ENCODE peak calls at places on chromosome 13, in nine cellular contexts. N is aorta; O is mesenchymal stem cell; M is neuronal stem cell; C is mesendoderm; W is pancreas; V is heart right ventricle; E is CD8-positive, alpha-beta T cell; B is CD8-positive, alpha-beta memory T cell. U is an unnamed sample. For H3K4me1, the result is how much of the 10 kb centered on the place peaks cover.

GRCh38 chr13:32164622-32165268 is 133.2 kb downstream of the FRY start:
- DNase-seq in C (peak), V (no peak), B (no peak), O (peak), N (no peak), W (no peak), M (peak), E (no peak), U (no peak)

GRCh38 chr13:39311619-39312018 is 273.4 kb downstream of the NHLRC3 start:
- DNase-seq in C (no peak), B (no peak), E (no peak), M (no peak), O (no peak), N (no peak), V (no peak), W (no peak), U (no peak)

GRCh38 chr13:85286081-85286480 is 513.1 kb downstream of the SLITRK6 start:
- DNase-seq in N (no peak), C (no peak), W (no peak), V (no peak), B (no peak), E (no peak), O (no peak), M (no peak), U (no peak)

GRCh38 chr13:43720780-43721397 is 65.9 kb downstream of the ENOX1 start:
- DNase-seq in O (peak), N (no peak), E (no peak), V (no peak), M (no peak), B (no peak), W (no peak), C (no peak), U (no peak)

GRCh38 chr13:40318366-40318765 is 348.1 kb downstream of the FOXO1 start:
- DNase-seq in B (no peak), N (peak), E (no peak), C (no peak), V (peak), O (no peak), M (no peak), W (peak), U (no peak)

GRCh38 chr13:114339779-114340534 is 25.7 kb downstream of the CHAMP1 start:
- DNase-seq in C (no peak), M (no peak), N (no peak), B (peak), V (no peak), E (peak), W (peak), O (peak), U (no peak)

GRCh38 chr13:19981685-19982238 is 23.2 kb downstream of the ZMYM2 start:
- DNase-seq in E (no peak), M (no peak), V (no peak), O (peak), N (no peak), W (no peak), C (no peak), B (no peak), U (no peak)

GRCh38 chr13:27489456-27489855 is 39.1 kb upstream of the MTIF3 start:
- DNase-seq in V (no peak), M (no peak), N (no peak), O (no peak), C (no peak), B (no peak), E (no peak), W (no peak), U (no peak)

GRCh38 chr13:24272452-24273161 is 36.8 kb upstream of the C1QTNF9 start:
- DNase-seq in V (peak), O (no peak), C (no peak), B (no peak), E (no peak), W (no peak), M (no peak), N (no peak), U (peak)

GRCh38 chr13:24270639-24271131 is 38.7 kb upstream of the C1QTNF9 start:
- DNase-seq in N (peak), E (peak), W (peak), B (peak), O (peak), M (no peak), C (peak), V (peak), U (peak)

GRCh38 chr13:24271231-24271610 is 38.2 kb upstream of the C1QTNF9 start:
- DNase-seq in E (no peak), M (no peak), C (no peak), W (no peak), N (no peak), V (no peak), O (no peak), B (no peak), U (no peak)

GRCh38 chr13:24269803-24270202 is 39.6 kb upstream of the C1QTNF9 start:
- DNase-seq in M (no peak), E (no peak), C (no peak), W (no peak), B (no peak), N (no peak), V (no peak), O (peak), U (no peak)

DNA sequence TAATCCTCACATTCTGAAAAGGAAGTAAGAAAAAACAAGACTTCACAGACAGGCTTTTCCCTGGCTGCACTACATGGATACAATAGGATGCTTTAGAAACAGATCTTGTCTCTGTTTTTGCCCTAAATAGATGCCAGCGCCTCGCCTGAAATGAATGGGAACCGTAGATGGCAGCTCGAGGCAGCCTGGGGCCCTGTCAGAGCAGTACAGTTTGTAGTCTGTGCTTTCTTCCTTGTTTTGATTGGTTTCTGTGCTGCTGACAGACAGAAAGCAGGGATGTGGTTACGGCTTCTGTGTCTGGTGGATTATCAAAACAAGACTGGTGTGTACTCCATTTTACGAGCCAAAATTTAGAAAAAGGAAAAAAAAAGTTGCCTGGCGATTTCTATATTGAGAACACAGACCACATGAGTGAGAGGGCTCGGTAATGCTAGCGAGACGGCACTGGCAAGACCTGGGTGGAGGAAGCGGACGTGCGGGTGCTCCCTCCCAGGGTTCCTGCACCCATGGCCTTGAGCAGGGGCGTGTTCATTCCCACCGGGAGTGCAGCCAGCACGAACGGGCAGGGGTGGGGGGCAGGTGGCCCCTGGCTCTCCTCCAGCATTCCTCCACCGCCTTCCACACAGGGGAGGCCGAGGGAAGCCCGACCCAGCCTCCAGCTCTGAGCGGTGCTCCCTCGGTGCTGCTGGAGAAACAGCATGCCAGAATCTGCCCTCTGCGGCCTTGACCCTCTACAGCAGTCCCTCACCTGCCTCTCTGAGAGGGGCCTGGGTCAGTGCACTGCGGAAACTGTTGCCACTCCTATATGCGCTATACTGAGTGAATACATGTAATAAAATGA is 37.5 kb upstream of the C1QTNF9 start:
- DNase-seq in C (no peak), M (no peak), V (peak), N (peak), B (peak), O (peak), W (peak), E (peak), U (peak)
- H3K4me1 ChIP-seq in C (under half), M (under half), V (half or more), N (under half), B (half or more), O (under half), W (under half), E (half or more), U (half or more)

DNA sequence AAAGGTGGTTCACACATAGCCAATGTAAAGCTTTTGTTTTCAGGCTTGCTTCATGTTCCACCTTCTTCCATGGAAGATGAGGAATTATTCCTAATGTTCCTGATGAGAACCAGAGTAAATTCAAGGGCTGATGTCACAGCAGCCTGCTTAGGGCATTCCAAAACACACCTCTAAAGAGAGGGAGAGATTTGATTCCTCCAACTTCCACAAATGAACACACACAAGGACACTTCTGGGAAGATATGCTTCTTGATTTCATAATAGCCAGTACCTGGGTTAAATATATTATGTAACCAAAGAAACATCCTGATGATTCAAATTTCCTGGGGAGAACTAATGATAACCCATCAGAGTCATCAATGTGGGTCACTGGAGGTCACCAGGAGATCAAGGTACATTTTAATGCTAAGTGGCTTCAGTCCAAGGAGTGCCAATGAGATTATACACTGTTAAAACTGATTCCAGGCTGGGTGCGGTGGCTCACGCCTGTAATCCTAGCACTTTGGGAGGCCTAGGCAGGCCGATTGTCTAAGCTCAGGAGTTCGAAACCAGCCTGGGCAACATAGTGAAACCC is 53.9 kb upstream of the DOCK9 start:
- DNase-seq in W (no peak), O (no peak), B (no peak), M (no peak), E (no peak), V (no peak), C (no peak), N (no peak), U (no peak)
- H3K27ac ChIP-seq in W (no peak), O (no peak), B (no peak), M (no peak), E (no peak), V (no peak), C (no peak), N (no peak), U (no peak)

GRCh38 chr13:48266967-48267639 is 34.1 kb downstream of the ITM2B start:
- DNase-seq in E (no peak), N (no peak), W (no peak), V (no peak), C (peak), O (no peak), B (no peak), M (no peak), U (no peak)
- H3K4me3 ChIP-seq in E (no peak), N (no peak), W (no peak), V (no peak), C (no peak), O (no peak), B (no peak), M (no peak), U (no peak)

GRCh38 chr13:46178821-46179220 is 3.2 kb downstream of the LCP1 start:
- DNase-seq in M (no peak), E (no peak), B (no peak), O (no peak), N (no peak), W (no peak), C (no peak), V (no peak), U (no peak)
- H3K4me1 ChIP-seq in M (under half), E (half or more), B (half or more), O (under half), N (under half), W (under half), C (under half), V (under half), U (under half)

DNA sequence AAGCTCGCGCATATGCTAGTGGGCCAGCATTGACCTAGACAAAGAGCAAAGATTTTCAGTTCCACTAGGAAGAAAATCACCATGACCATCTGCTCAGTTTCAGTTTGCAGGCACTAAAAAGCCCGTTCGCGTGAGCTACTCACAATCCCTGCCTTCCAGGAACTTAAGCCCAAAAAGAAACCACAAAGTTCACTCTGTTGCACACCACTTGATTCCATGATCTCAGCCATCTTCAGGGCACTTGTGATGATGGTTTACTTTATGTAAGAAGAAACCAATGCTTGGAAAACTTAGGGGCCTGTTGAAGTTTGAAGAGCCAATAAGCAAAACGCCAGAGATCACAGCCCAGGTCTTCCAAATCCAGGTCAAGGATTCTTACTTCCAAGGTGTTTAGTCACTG is 45.0 kb upstream of the SLC15A1 start:
- DNase-seq in E (no peak), O (peak), M (no peak), V (no peak), C (no peak), N (no peak), W (no peak), B (no peak), U (no peak)
- H3K27ac ChIP-seq in E (no peak), O (no peak), M (no peak), V (no peak), C (no peak), N (no peak), W (no peak), B (no peak), U (no peak)

GRCh38 chr13:74134226-74134776 is at the start of gene KLF12:
- DNase-seq in O (peak), C (peak), E (peak), V (peak), B (peak), W (peak), M (peak), N (peak), U (peak)
- H3K4me3 ChIP-seq in O (peak), C (peak), E (peak), V (peak), B (peak), W (peak), M (peak), N (peak), U (peak)

GRCh38 chr13:106696140-106696539 is 128.2 kb upstream of the ARGLU1 start:
- DNase-seq in W (no peak), N (no peak), V (no peak), O (no peak), M (no peak), E (no peak), B (no peak), C (no peak), U (no peak)

GRCh38 chr13:106691251-106691650 is 123.3 kb upstream of the ARGLU1 start:
- DNase-seq in W (no peak), N (no peak), O (no peak), C (no peak), V (no peak), E (no peak), B (no peak), M (peak), U (no peak)

GRCh38 chr13:106691861-106692260 is 123.9 kb upstream of the ARGLU1 start:
- DNase-seq in E (no peak), C (no peak), M (no peak), N (no peak), W (no peak), V (no peak), O (no peak), B (no peak), U (no peak)

GRCh38 chr13:106696719-106697118 is 128.8 kb upstream of the ARGLU1 start:
- DNase-seq in W (no peak), B (no peak), O (no peak), C (no peak), M (no peak), N (no peak), E (no peak), V (no peak), U (no peak)

DNA sequence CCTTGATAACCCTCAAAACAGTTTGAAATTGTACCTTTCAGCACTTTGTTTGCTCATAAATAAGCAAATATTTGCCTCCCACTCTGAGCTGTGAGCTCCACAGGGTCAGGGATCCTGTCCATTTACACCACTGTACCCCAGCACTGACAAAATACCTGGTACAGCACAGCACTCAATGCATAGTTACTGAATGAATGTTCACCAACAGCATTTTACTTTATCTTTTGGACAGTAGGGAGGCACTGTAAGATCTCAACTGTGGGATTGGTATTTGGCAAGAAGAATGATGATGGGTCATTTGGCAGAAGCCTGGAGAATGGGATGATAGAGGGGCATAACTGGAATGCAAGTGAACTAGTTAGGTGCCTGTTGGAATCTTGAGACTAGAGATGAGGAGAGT is 127.2 kb upstream of the ARGLU1 start:
- DNase-seq in V (no peak), M (no peak), W (no peak), C (no peak), B (no peak), E (no peak), N (no peak), O (no peak), U (no peak)
- H3K4me1 ChIP-seq in V (under half), M (under half), W (under half), C (under half), B (under half), E (under half), N (under half), O (under half), U (under half)

DNA sequence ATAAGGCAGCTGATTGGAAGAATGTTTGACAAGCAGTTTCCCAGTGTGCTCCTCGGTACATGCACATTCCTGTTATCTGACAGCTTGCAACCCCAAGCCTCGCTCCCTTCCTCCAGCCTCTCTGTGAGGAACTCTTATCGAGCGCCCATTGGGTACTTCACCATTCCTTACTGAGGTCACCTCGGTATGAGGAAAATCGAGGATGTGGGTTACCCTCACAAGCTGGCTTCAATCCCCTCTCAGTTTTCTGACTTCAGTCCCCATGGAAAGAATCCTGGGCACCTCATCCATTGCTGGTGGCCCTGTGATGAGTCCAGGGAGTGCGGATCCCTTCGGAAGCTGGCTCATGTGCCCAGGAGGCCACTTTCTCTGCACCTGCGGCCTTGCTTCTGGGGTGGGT is 17.3 kb downstream of the TEX29 start:
- DNase-seq in W (no peak), B (no peak), C (no peak), O (no peak), V (no peak), M (no peak), E (no peak), N (no peak), U (no peak)
- H3K27ac ChIP-seq in W (no peak), B (no peak), C (no peak), O (no peak), V (no peak), M (no peak), E (no peak), N (no peak), U (no peak)

DNA sequence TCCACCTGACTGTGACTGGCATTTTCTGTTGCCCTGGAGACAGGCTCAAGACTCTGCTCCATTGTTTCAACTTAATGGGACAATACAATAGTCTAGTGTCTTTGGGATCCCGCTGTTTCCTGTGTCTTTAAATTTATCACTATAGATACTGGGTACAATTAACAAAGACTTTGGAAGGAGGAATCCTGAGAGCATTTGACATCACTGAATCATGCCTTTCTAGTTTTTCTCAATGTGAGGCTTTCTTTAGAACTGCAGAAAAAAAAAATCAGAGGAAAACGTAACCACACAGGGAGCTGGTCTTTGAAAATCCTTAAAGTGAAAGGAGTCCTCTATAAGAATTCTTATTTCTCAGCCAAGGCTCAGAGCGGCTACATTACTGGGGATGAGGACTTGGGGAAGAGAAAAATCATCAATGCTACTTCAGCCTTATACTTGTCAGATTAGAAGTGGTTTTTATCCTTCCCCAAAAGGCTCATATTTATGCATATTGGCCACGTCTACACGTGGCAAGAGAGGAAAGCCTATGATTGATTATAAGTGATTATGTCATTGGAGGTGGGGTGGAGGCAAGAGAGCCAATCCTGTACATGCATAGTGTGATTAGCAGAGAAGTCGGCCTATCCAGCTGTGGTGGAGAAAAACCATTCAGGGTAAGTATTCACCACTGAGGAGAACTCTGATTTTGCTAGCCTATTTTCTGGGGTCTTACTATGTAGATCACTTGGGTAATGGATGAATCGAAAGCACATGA is 34.4 kb upstream of the UBL3 start:
- DNase-seq in V (no peak), O (no peak), W (no peak), E (no peak), M (peak), B (no peak), C (peak), N (no peak), U (no peak)
- H3K4me3 ChIP-seq in V (no peak), O (no peak), W (no peak), E (no peak), M (no peak), B (no peak), C (no peak), N (no peak), U (no peak)

GRCh38 chr13:33218020-33218419 is 67.5 kb downstream of the STARD13 start:
- DNase-seq in W (no peak), M (no peak), E (no peak), B (no peak), C (peak), V (no peak), N (no peak), O (peak), U (no peak)
- H3K4me1 ChIP-seq in W (under half), M (under half), E (under half), B (under half), C (under half), V (half or more), N (under half), O (under half), U (under half)